ENCODE peak calls at places on chromosomes 5 and 9, in five cellular contexts. P is tibial artery, Y is skeletal muscle cell, C is lung, L is WERI-Rb-1. W is an unnamed sample.

GRCh38 chr9:130461218-130461630 is 16.5 kb downstream of the ASS1 start:
- DNase-seq in L (peak), C (peak), P (no peak), Y (no peak), W (no peak)

GRCh38 chr9:136359774-136360718 is 3.5 kb downstream of the DNLZ start:
- DNase-seq in P (no peak), Y (no peak), L (peak), C (no peak), W (no peak)

GRCh38 chr9:109483771-109484442 is 14.2 kb downstream of the PTPN3 start:
- DNase-seq in L (no peak), P (no peak), Y (no peak), C (no peak), W (no peak)

GRCh38 chr9:95366731-95367325 is 49.3 kb upstream of the FANCC start:
- DNase-seq in C (no peak), L (no peak), Y (peak), P (no peak), W (no peak)

GRCh38 chr5:40615586-40616193 is 64.0 kb upstream of the PTGER4 start:
- DNase-seq in C (no peak), P (no peak), L (no peak), Y (no peak), W (peak)

GRCh38 chr5:39405489-39405888 is 19.3 kb downstream of the DAB2 start:
- DNase-seq in L (no peak), C (no peak), Y (no peak), P (no peak), W (peak)

GRCh38 chr5:109739741-109740140 is 50.0 kb downstream of the MAN2A1 start:
- DNase-seq in L (peak), C (no peak), P (no peak), Y (no peak), W (peak)

GRCh38 chr5:138065102-138065501 is 18.7 kb upstream of the WNT8A start:
- DNase-seq in P (no peak), C (no peak), L (no peak), Y (no peak), W (no peak)

GRCh38 chr5:137328418-137328937 is 170.6 kb downstream of the SPOCK1 start:
- DNase-seq in Y (no peak), L (no peak), P (no peak), C (no peak), W (no peak)

GRCh38 chr5:90558344-90559192 is at the start of gene ADGRV1:
- DNase-seq in C (peak), L (peak), Y (no peak), P (no peak), W (peak)

GRCh38 chr9:123642291-123643278 is 286.6 kb downstream of the CRB2 start:
- DNase-seq in P (peak), Y (peak), L (peak), C (peak), W (peak)

GRCh38 chr5:109455598-109456096 is 45.9 kb upstream of the PJA2 start:
- DNase-seq in L (no peak), Y (peak), C (peak), P (peak), W (peak)

GRCh38 chr5:95715799-95716461 is 15.2 kb upstream of the RHOBTB3 start:
- DNase-seq in Y (peak), C (no peak), P (no peak), L (no peak), W (peak)

GRCh38 chr5:95717439-95717838 is 13.7 kb upstream of the RHOBTB3 start:
- DNase-seq in C (no peak), P (no peak), L (no peak), Y (no peak), W (no peak)

GRCh38 chr5:95718203-95718602 is 12.9 kb upstream of the RHOBTB3 start:
- DNase-seq in L (no peak), Y (no peak), P (no peak), C (no peak), W (peak)

GRCh38 chr5:95720094-95720793 is 10.9 kb upstream of the RHOBTB3 start:
- DNase-seq in C (no peak), Y (no peak), P (peak), L (no peak), W (no peak)

DNA sequence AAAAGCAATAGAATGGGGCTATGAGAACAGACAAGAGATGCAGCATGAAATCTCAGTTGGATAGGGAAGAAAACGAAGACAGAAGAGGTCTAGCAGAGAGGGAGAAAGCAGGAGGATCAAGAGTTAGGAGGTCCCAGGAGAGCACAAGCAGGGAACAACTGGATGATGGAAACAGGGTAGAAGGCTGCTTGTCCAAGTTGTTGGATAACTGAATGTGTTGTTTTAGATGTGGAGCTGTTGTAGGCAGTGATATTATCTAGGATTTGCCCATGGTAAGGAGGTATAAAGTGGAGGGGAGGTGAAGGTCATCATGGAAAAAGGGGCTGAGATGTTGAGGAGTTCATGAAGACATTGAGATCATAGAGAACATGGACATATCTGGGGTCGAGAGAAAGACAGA is 12.4 kb upstream of the RHOBTB3 start:
- DNase-seq in Y (no peak), C (no peak), L (no peak), P (no peak), W (no peak)
- H3K4me3 ChIP-seq in Y (no peak), C (no peak), L (no peak), P (no peak), W (no peak)

GRCh38 chr9:35691757-35692301 is 2.1 kb upstream of the TPM2 start:
- DNase-seq in P (peak), L (no peak), Y (no peak), C (no peak), W (no peak)
- H3K4me3 ChIP-seq in P (peak), L (no peak), Y (no peak), C (no peak), W (no peak)

GRCh38 chr5:6827815-6828214 is 114.6 kb downstream of the TENT4A start:
- DNase-seq in Y (no peak), L (no peak), P (no peak), C (no peak), W (no peak)
- H3K4me3 ChIP-seq in Y (no peak), L (no peak), P (no peak), C (no peak), W (no peak)

GRCh38 chr5:111167551-111167950 is 56.6 kb upstream of the CAMK4 start:
- DNase-seq in P (no peak), L (no peak), C (no peak), Y (no peak), W (no peak)
- H3K4me3 ChIP-seq in P (no peak), L (no peak), C (no peak), Y (no peak), W (no peak)

DNA sequence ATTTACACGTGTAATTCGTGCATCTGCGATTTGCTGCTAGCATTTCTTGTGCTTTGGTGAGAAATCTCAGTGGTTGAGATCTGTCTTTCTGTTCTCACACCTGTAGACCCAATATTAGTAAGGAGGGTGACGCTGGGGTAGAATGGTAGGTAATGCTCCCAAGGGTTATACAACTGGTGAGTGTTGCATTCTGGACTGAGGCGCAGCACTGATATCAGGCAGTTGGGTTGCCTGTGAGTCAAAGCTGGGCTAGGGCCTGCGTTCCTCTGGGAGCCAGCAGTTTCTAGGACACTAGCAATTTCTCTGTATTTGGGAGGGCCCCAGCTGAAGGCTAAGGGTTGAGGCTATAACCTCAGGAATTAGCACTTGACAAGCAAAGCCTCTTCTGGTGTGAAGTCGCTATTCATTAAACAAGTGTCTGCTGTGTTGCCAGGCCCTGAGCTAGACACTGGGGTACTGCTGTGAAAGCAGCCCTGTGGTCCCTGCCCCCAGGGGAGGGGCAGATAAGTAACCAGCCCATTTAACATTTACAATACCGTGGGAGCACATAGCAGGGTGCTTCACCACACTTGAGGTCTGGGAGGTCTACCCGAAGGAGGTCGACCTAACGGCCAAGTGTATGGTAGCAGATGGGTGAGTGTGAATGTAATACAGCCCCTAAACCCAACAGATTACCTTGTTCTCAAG is 28.7 kb downstream of the LARP1 start:
- DNase-seq in C (no peak), P (peak), L (no peak), Y (no peak), W (no peak)
- H3K4me3 ChIP-seq in C (no peak), P (no peak), L (no peak), Y (no peak), W (no peak)

GRCh38 chr5:34412769-34413168 is 243.4 kb upstream of the RAI14 start:
- DNase-seq in P (no peak), C (no peak), Y (no peak), L (no peak), W (no peak)
- H3K4me3 ChIP-seq in P (no peak), C (no peak), Y (no peak), L (no peak), W (no peak)

GRCh38 chr5:1293997-1294838 is 650 bp downstream of the TERT start:
- DNase-seq in C (no peak), L (peak), Y (no peak), P (no peak), W (no peak)

GRCh38 chr5:1292139-1292538 is 2.7 kb downstream of the TERT start:
- DNase-seq in P (no peak), L (peak), C (no peak), Y (no peak), W (no peak)

GRCh38 chr5:1291611-1292080 is 3.2 kb downstream of the TERT start:
- DNase-seq in C (no peak), Y (no peak), L (peak), P (no peak), W (no peak)

GRCh38 chr5:1293416-1293996 is 1.4 kb downstream of the TERT start:
- DNase-seq in C (no peak), L (peak), P (no peak), Y (no peak), W (no peak)

DNA sequence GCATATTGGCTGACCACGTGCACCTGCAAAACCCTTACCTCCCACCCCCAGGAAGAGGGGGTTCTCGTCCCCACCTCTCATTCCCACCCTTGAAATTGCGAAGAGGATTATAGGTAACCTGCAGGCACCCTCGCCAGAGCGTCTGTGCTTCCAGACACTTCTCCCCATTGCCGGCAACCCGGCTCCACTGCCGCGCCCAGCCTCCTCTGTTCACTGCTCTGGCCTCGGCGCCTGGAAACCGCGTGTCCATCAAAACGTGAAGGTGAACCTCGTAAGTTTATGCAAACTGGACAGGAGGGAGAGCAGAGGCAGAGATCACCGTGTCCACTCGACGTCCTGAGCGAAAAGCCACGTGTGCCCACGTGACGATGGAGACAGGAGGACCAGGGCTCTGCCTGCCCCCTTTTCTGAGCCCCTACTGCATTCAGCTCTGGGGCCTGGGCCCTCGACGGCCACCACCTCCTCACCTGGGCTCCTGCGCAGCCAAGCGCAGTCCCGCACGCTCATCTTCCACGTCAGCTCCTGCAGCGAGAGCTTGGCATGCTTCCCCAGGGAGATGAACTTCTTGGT is 1.9 kb downstream of the TERT start:
- DNase-seq in L (peak), C (no peak), P (no peak), Y (no peak), W (no peak)
- H3K4me3 ChIP-seq in L (no peak), C (no peak), P (no peak), Y (no peak), W (no peak)